ENCODE peak calls at places on chromosomes 5 and 9, in four cellular contexts. E, C, L and X are unnamed samples.

GRCh38 chr5:171840066-171840465 is 54.4 kb downstream of the SMIM23 start:
- DNase-seq in E (peak; percentile 23), C (no peak), L (no peak), X (peak; percentile 17)

GRCh38 chr9:90961375-90961774 is 159.8 kb downstream of the SYK start:
- DNase-seq in E (no peak), C (no peak), L (no peak), X (no peak)

GRCh38 chr5:23675456-23675855 is 168.0 kb downstream of the PRDM9 start:
- DNase-seq in E (no peak), C (no peak), L (no peak), X (no peak)

GRCh38 chr5:176679365-176680225 is 32.3 kb downstream of the TSPAN17 start:
- DNase-seq in E (no peak), C (no peak), L (no peak), X (no peak)

GRCh38 chr9:114668146-114668545 is 10.5 kb upstream of the TEX53 start:
- DNase-seq in E (no peak), C (no peak), L (no peak), X (no peak)

GRCh38 chr5:35338169-35338476 is 107.8 kb upstream of the PRLR start:
- DNase-seq in E (no peak), C (no peak), L (no peak), X (no peak)

GRCh38 chr5:52961238-52961637 is 27.9 kb upstream of the ITGA2 start:
- DNase-seq in E (no peak), C (peak; percentile 69), L (no peak), X (no peak)

GRCh38 chr5:108560581-108560980 is 178.7 kb upstream of the FBXL17 start:
- DNase-seq in E (no peak), C (no peak), L (no peak), X (no peak)

GRCh38 chr5:172707285-172708182 is 63.5 kb downstream of the DUSP1 start:
- DNase-seq in E (peak; percentile 57), C (no peak), L (no peak), X (peak; percentile 43)

GRCh38 chr5:26669031-26669430 is 369.4 kb downstream of the CDH9 start:
- DNase-seq in E (no peak), C (no peak), L (no peak), X (no peak)

GRCh38 chr5:14365831-14366435 is 215.7 kb upstream of the OTULINL start:
- DNase-seq in E (no peak), C (no peak), L (no peak), X (no peak)

GRCh38 chr5:130705368-130705767 is 459.7 kb downstream of the HINT1 start:
- DNase-seq in E (no peak), C (no peak), L (no peak), X (no peak)

GRCh38 chr9:18437315-18438200 is 36.4 kb upstream of the ADAMTSL1 start:
- DNase-seq in E (no peak), C (no peak), L (no peak), X (no peak)

GRCh38 chr5:6745706-6746217 is 32.5 kb downstream of the TENT4A start:
- DNase-seq in E (peak; percentile 75), C (no peak), L (no peak), X (no peak)

GRCh38 chr5:59065551-59065950 is 482.7 kb downstream of the RAB3C start:
- DNase-seq in E (no peak), C (no peak), L (no peak), X (no peak)

GRCh38 chr5:173213236-173213933 is 21.6 kb downstream of the NKX2-5 start:
- DNase-seq in E (no peak), C (no peak), L (no peak), X (no peak)

GRCh38 chr5:8340261-8340660 is 471.3 kb downstream of the MTRR start:
- DNase-seq in E (no peak), C (no peak), L (no peak), X (no peak)

GRCh38 chr5:133565993-133566392 is 46.3 kb downstream of the FSTL4 start:
- DNase-seq in E (peak; percentile 16), C (no peak), L (peak; percentile 29), X (peak; percentile 55)

GRCh38 chr5:37751227-37751626 is 88.6 kb downstream of the GDNF start:
- DNase-seq in E (no peak), C (peak; percentile 25), L (no peak), X (no peak)

GRCh38 chr5:134113572-134113907 is 941 bp upstream of the TCF7 start:
- DNase-seq in E (no peak), C (no peak), L (peak; percentile 33), X (no peak)

GRCh38 chr9:13032585-13032984 is 246.9 kb downstream of the MPDZ start:
- DNase-seq in E (no peak), C (no peak), L (no peak), X (no peak)